ENCODE peak calls at places on chromosomes 16 and 17, in six cellular contexts. P is HepG2, L is K562, T is H1, Z is GM12878, G is SK-N-SH. H is an unnamed sample.

GRCh38 chr17:41785091-41785875 is 1.2 kb downstream of the JUP start:
- DNase-seq in Z (no peak), L (peak), T (peak), G (peak), P (no peak), H (no peak)

GRCh38 chr17:82241183-82241925 is 12.5 kb downstream of the SLC16A3 start:
- DNase-seq in Z (no peak), G (peak), T (no peak), L (no peak), P (peak), H (no peak)

GRCh38 chr16:87838643-87839541 is 30.4 kb downstream of the SLC7A5 start:
- DNase-seq in G (no peak), T (no peak), Z (no peak), L (no peak), P (no peak), H (no peak)

GRCh38 chr16:54546481-54546880 is 259.9 kb upstream of the IRX3 start:
- DNase-seq in T (no peak), P (no peak), L (no peak), Z (no peak), G (no peak), H (no peak)

GRCh38 chr16:919658-920631 is 50.8 kb downstream of the LMF1 start:
- DNase-seq in L (no peak), Z (no peak), T (no peak), P (no peak), G (no peak), H (no peak)

GRCh38 chr16:70253291-70254094 is 1.8 kb upstream of the EXOSC6 start:
- DNase-seq in T (no peak), P (peak), G (peak), Z (no peak), L (peak), H (no peak)

GRCh38 chr16:16018705-16019104 is 69.3 kb downstream of the ABCC1 start:
- DNase-seq in G (no peak), P (peak), L (no peak), Z (no peak), T (no peak), H (no peak)

GRCh38 chr17:33284022-33284421 is 9.1 kb downstream of the ASIC2 start:
- DNase-seq in G (no peak), P (peak), Z (no peak), T (no peak), L (no peak), H (no peak)

GRCh38 chr17:61235821-61236197 is 163.8 kb upstream of the TBX2 start:
- DNase-seq in P (peak), Z (no peak), G (no peak), T (no peak), L (no peak), H (no peak)

GRCh38 chr17:61884864-61885263 is 21.5 kb upstream of the BRIP1 start:
- DNase-seq in T (no peak), G (no peak), Z (no peak), L (no peak), P (no peak), H (no peak)

GRCh38 chr17:45248132-45248936 is 13.6 kb downstream of the SPATA32 start:
- DNase-seq in T (no peak), P (no peak), L (peak), Z (no peak), G (no peak), H (peak)

GRCh38 chr17:72120878-72121163 is at the start of gene SOX9:
- DNase-seq in Z (peak), G (peak), T (peak), P (peak), L (no peak), H (peak)

GRCh38 chr16:71895679-71896385 is 501 bp downstream of the IST1 start:
- DNase-seq in G (no peak), P (no peak), T (no peak), Z (no peak), L (peak), H (no peak)

GRCh38 chr17:59763861-59764260 is 56.4 kb downstream of the VMP1 start:
- DNase-seq in L (no peak), P (peak), G (no peak), Z (no peak), T (no peak), H (no peak)

GRCh38 chr17:67711916-67712315 is 5.8 kb upstream of the NOL11 start:
- DNase-seq in G (no peak), T (no peak), Z (no peak), L (no peak), P (no peak), H (no peak)

GRCh38 chr16:10016761-10017160 is 165.5 kb downstream of the GRIN2A start:
- DNase-seq in G (no peak), P (no peak), L (no peak), Z (no peak), T (no peak), H (no peak)

GRCh38 chr17:18257268-18257681 is 1.3 kb downstream of the FLII start:
- DNase-seq in T (no peak), P (peak), G (no peak), Z (no peak), L (no peak), H (no peak)

GRCh38 chr16:22933173-22933572 is 119.2 kb downstream of the HS3ST2 start:
- DNase-seq in G (no peak), P (no peak), T (no peak), Z (no peak), L (no peak), H (no peak)

GRCh38 chr16:49700928-49701685 is 154.8 kb downstream of the ZNF423 start:
- DNase-seq in Z (no peak), G (no peak), L (no peak), T (no peak), P (no peak), H (no peak)

GRCh38 chr17:50893183-50893993 is 27.2 kb upstream of the TOB1 start:
- DNase-seq in L (peak), P (peak), Z (no peak), T (no peak), G (no peak), H (no peak)

GRCh38 chr16:89845417-89845816 is 17.1 kb downstream of the SPIRE2 start:
- DNase-seq in G (no peak), Z (no peak), P (no peak), L (no peak), T (no peak), H (peak)

GRCh38 chr16:14179116-14179515 is 108.0 kb downstream of the MRTFB start:
- DNase-seq in Z (no peak), L (no peak), G (no peak), P (no peak), T (no peak), H (no peak)

GRCh38 chr16:27285676-27286196 is 17.2 kb upstream of the NSMCE1 start:
- DNase-seq in G (no peak), Z (no peak), P (no peak), T (no peak), L (no peak), H (no peak)

GRCh38 chr17:68498479-68499326 is 13.5 kb upstream of the PRKAR1A start:
- DNase-seq in G (peak), T (no peak), P (no peak), Z (no peak), L (no peak), H (no peak)

GRCh38 chr16:79049040-79049439 is 551.5 kb downstream of the MAF start:
- DNase-seq in Z (no peak), T (no peak), L (no peak), G (no peak), P (no peak), H (no peak)
- TF ChIP-seq TAF1 in Z (no peak), T (no peak), L (no peak), G (no peak), P (no peak), H (no peak)

GRCh38 chr16:63018581-63019223 is 982.5 kb upstream of the CDH8 start:
- DNase-seq in L (no peak), T (no peak), Z (no peak), G (no peak), P (no peak), H (no peak)
- TF ChIP-seq POLR2AphosphoS5 in L (no peak), T (no peak), Z (no peak), G (no peak), P (no peak), H (no peak)

DNA sequence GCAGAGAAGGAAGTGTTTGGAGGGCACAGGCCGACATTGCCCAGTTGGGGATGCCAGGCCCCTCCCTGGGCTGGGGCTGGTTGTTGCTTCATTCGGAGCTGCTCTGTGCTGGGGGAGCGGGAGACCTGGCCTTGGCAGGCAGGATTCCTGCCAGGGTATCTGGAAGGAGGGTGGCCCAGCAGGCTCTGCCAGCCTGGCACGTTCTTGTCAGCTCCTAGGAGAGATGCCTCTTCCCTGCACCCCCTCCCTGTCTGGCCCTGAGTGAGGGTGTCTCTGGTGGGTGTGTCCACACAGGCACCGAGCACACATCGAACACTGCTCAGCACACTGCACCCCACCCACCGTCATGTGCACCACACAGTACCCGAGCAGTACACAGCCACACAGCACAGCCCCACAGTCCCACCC is 35.2 kb downstream of the ARHGAP23 start:
- DNase-seq in T (no peak), Z (no peak), L (no peak), G (no peak), P (no peak), H (no peak)
- TF ChIP-seq TAF1 in T (no peak), Z (no peak), L (no peak), G (no peak), P (no peak), H (no peak)

GRCh38 chr17:49505854-49506253 is 10.8 kb downstream of the NGFR start:
- DNase-seq in Z (no peak), L (no peak), P (no peak), T (no peak), G (no peak), H (no peak)
- TF ChIP-seq POLR2AphosphoS5 in Z (no peak), L (no peak), P (no peak), T (no peak), G (no peak), H (no peak)

GRCh38 chr16:66447491-66447890 is 20.4 kb downstream of the BEAN1 start:
- DNase-seq in L (no peak), Z (no peak), G (no peak), T (no peak), P (no peak), H (no peak)
- TF ChIP-seq TAF1 in L (no peak), Z (no peak), G (no peak), T (no peak), P (no peak), H (no peak)

GRCh38 chr16:85332175-85332574 is 219.9 kb upstream of the CIBAR2 start:
- DNase-seq in Z (no peak), L (no peak), T (no peak), P (no peak), G (no peak), H (no peak)
- TF ChIP-seq POLR2AphosphoS5 in Z (no peak), L (no peak), T (peak), P (no peak), G (no peak), H (no peak)

DNA sequence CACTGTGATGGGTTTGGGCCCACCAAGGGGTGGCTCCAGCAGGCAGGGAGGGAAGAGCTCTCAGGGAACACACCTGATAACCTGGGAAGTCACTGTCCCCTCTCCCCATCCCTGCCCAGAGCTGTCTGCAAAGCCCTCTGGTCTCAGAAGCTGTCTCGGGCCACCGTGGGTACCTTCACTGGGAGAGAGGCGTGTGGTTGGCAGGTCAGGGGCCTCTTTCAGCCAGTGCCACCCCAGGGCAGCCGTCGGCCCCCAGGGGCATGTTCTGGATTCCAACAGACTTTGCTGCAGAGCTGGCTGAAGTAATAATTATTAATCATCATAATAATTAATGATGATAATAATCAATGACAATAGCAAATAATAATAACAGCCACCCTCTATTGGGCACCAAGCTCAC is 21.1 kb downstream of the MGAT5B start:
- DNase-seq in G (no peak), L (no peak), T (no peak), Z (no peak), P (no peak), H (no peak)
- TF ChIP-seq TAF1 in G (no peak), L (no peak), T (no peak), Z (no peak), P (no peak), H (no peak)

DNA sequence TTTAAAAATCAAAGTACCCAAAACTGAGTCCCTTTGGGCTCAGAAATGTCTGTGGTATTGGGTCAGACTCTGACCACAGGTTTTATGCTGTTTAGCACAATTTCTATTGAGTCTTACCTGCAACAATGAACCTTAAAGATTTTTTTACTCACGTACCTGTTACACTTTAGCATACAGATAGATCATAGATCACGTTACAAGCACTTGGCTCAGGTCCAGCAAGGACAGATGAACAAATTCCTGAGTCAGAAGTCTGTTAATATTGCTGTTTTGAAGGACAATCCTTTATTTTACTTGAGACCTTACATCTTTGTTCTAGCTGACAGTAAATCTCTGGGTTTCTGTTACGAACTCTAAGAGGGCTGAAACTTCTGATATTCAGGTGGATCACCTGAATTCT is 12.8 kb downstream of the SLC7A6OS start:
- DNase-seq in P (no peak), Z (no peak), G (no peak), L (no peak), T (no peak), H (no peak)
- TF ChIP-seq POLR2AphosphoS5 in P (no peak), Z (no peak), G (no peak), L (no peak), T (no peak), H (no peak)

DNA sequence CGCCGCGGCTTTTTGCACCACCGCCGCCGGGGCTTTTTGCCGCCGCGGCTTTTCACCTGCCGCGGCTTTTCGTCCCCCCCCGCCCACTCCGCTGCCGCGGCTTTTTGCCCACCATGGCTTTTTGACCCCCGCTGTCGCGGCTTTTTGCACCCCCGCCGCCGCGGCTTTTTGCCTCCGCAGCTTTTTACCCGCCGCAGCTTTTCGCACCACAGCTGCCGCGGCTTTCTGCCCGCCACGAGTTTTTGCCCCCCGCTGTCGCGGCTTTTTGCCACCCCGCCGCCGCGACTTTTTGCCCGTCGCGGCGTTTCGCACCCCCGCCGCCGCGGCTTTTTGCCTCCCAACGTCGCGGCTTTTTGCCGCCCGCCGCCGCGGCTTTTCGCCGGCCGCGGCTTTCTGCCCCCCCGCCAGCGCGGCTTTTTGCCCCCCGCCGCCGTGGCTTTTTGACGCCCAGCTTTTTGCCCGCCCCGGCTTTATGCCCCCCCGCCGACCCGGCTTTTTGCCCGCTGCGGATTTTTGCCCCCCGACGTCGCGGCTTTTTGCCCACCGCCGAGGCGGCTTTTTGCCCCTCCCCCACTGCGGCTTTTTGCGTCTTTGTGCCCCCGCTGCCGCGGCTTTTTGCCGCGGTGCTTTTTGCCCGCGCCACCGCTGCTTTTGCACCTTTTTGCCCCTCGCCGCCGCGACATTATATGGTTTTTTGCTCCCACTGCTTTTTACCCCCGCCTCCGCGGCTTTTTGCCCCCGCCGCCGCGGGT is 1343.6 kb downstream of the TP53TG3F start:
- DNase-seq in G (peak), P (no peak), Z (no peak), L (no peak), T (no peak), H (no peak)
- TF ChIP-seq TAF1 in G (no peak), P (no peak), Z (no peak), L (no peak), T (no peak), H (no peak)

GRCh38 chr16:1940273-1941161 is 2.5 kb downstream of the MSRB1 start:
- DNase-seq in T (no peak), L (no peak), P (peak), Z (no peak), G (no peak), H (no peak)
- TF ChIP-seq POLR2AphosphoS5 in T (no peak), L (no peak), P (peak), Z (no peak), G (no peak), H (no peak)

H was measured in GM12892.